ENCODE peak calls at places on chromosome 19, in nine cellular contexts. T is IMR-90; P is WTC11; S is WERI-Rb-1; E is tibial nerve; A is fibroblast of lung; C is CD4-positive, alpha-beta T cell; M is neural progenitor cell; F is cardiac fibroblast. Y is an unnamed sample.

GRCh38 chr19:371501-372160 is 27.0 kb upstream of the MIER2 start:
- DNase-seq in M (no peak), C (no peak), P (no peak), F (no peak), S (no peak), T (no peak), E (no peak), A (no peak), Y (no peak)

GRCh38 chr19:45428385-45429231 is 4.9 kb upstream of the ERCC1 start:
- DNase-seq in M (peak), F (peak), S (peak), E (no peak), P (peak), A (peak), T (peak), C (no peak), Y (peak)

GRCh38 chr19:30799854-30800755 is 427.9 kb downstream of the ZNF536 start:
- DNase-seq in S (peak), A (no peak), P (peak), C (no peak), M (peak), E (peak), F (peak), T (no peak), Y (peak)

GRCh38 chr19:6204212-6204611 is 68.7 kb downstream of the ACSBG2 start:
- DNase-seq in M (no peak), C (no peak), A (no peak), E (no peak), F (peak), T (no peak), S (no peak), P (no peak), Y (no peak)

GRCh38 chr19:6218497-6219146 is 61.2 kb downstream of the MLLT1 start:
- DNase-seq in A (peak), S (peak), C (peak), T (peak), P (peak), M (peak), E (peak), F (peak), Y (peak)

GRCh38 chr19:52936958-52937334 is 13.7 kb upstream of the ZNF888 start:
- DNase-seq in T (no peak), S (no peak), M (no peak), F (no peak), E (no peak), P (no peak), A (no peak), C (no peak), Y (no peak)

GRCh38 chr19:45169602-45170001 is 8.4 kb downstream of the TRAPPC6A start:
- DNase-seq in E (no peak), P (no peak), A (no peak), M (no peak), F (no peak), S (no peak), C (no peak), T (no peak), Y (no peak)

GRCh38 chr19:6735181-6735891 is 2.0 kb downstream of the GPR108 start:
- DNase-seq in C (no peak), E (no peak), M (no peak), S (no peak), F (no peak), A (no peak), T (no peak), P (no peak), Y (no peak)

GRCh38 chr19:47381653-47382279 is 32.7 kb downstream of the DHX34 start:
- DNase-seq in S (no peak), P (no peak), A (no peak), F (no peak), M (no peak), T (no peak), C (peak), E (no peak), Y (no peak)

GRCh38 chr19:13070425-13071140 is 32.1 kb downstream of the LYL1 start:
- DNase-seq in M (no peak), P (no peak), F (no peak), E (no peak), A (no peak), C (no peak), T (no peak), S (no peak), Y (peak)

GRCh38 chr19:21314676-21315075 is 14.5 kb downstream of the ZNF708 start:
- DNase-seq in E (no peak), C (no peak), F (peak), S (no peak), P (no peak), A (peak), M (no peak), T (peak), Y (no peak)

GRCh38 chr19:7063339-7063738 is 4.9 kb upstream of the MBD3L3 start:
- DNase-seq in M (peak), T (no peak), E (no peak), F (no peak), S (no peak), C (no peak), A (no peak), P (no peak), Y (no peak)

GRCh38 chr19:6489278-6490061 is 7.9 kb upstream of the DENND1C start:
- DNase-seq in A (no peak), P (no peak), C (no peak), M (no peak), F (no peak), T (no peak), E (no peak), S (no peak), Y (no peak)

GRCh38 chr19:5557691-5558090 is 10.1 kb downstream of the TINCR start:
- DNase-seq in T (no peak), M (no peak), C (no peak), S (no peak), F (no peak), E (no peak), A (no peak), P (no peak), Y (no peak)

GRCh38 chr19:39046037-39046821 is 13.9 kb upstream of the FBXO27 start:
- DNase-seq in A (no peak), F (peak), S (peak), C (no peak), E (no peak), P (no peak), M (no peak), T (no peak), Y (no peak)

GRCh38 chr19:55303477-55303876 is 19.7 kb downstream of the BRSK1 start:
- DNase-seq in S (no peak), A (no peak), E (no peak), M (no peak), C (no peak), T (no peak), P (no peak), F (no peak), Y (no peak)

GRCh38 chr19:13684021-13684420 is 80.3 kb upstream of the MRI1 start:
- DNase-seq in A (no peak), E (no peak), S (no peak), M (no peak), T (no peak), C (no peak), P (no peak), F (no peak), Y (no peak)

DNA sequence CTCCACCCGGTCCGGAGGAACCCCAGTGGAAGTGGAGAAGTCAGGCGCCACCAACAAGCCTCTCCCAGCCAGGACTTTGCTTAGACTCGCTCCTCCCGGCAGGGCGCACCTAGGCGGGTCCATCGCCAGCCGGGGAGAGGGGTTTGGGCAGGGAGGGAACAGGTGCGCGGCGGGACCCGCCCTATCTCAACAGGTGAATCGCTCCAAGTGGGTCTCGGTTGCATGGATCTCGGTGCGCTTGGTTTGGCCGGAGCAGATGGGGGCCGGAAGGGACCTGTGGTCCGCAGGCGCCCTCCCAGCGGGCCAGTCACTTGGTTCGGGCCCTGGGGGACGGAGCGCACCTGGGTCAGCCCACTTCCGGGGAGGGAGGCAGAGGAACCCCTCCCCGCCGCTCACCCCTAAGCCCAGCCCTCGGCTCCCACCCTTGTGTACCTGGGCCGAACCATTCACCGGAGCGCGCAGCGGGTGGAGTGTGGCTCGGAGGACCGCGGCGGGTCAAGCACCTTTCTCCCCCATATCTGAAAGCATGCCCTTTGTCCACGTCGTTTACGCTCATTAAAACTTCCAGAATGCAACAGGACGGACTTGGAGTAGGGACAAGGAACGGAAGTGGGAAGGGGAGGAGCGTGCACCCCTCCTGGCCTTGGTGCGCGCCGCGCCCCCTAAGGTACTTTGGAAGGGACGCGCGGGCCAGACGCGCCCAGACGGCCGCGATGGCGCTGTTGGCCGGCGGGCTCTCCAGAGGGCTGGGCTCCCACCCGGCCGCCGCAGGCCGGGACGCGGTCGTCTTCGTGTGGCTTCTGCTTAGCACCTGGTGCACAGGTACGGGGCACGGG is at the start of gene LSR:
- DNase-seq in S (peak), P (peak), E (no peak), T (no peak), F (no peak), C (peak), A (no peak), M (peak), Y (no peak)
- TF ChIP-seq CTCF in S (peak), P (no peak), E (no peak), T (no peak), F (no peak), C (no peak), A (no peak), M (peak), Y (no peak)

GRCh38 chr19:2221918-2222317 is 14.2 kb downstream of the PLEKHJ1 start:
- DNase-seq in M (no peak), P (no peak), T (no peak), A (no peak), S (peak), C (no peak), F (no peak), E (no peak), Y (no peak)
- TF ChIP-seq CTCF in M (peak), P (no peak), T (peak), A (peak), S (peak), C (no peak), F (peak), E (no peak), Y (peak)

GRCh38 chr19:40366697-40367561 is 18.4 kb downstream of the PLD3 start:
- DNase-seq in S (peak), P (peak), M (peak), T (peak), C (no peak), E (no peak), F (peak), A (peak), Y (no peak)
- TF ChIP-seq CTCF in S (peak), P (no peak), M (peak), T (no peak), C (no peak), E (no peak), F (no peak), A (no peak), Y (no peak)

GRCh38 chr19:51366050-51366998 is at the start of gene ETFB:
- DNase-seq in F (peak), S (peak), E (peak), A (peak), C (peak), P (peak), T (peak), M (peak), Y (peak)

GRCh38 chr19:51367565-51368365 is 1.0 kb downstream of the CLDND2 start:
- DNase-seq in F (peak), C (peak), A (peak), S (peak), E (peak), M (peak), P (peak), T (peak), Y (peak)

GRCh38 chr19:51366999-51367564 is 894 bp upstream of the ETFB start:
- DNase-seq in P (peak), E (no peak), F (no peak), M (no peak), T (no peak), S (no peak), A (no peak), C (peak), Y (peak)

GRCh38 chr19:51364200-51365106 is 1.7 kb downstream of the ETFB start:
- DNase-seq in C (no peak), M (no peak), P (no peak), T (no peak), S (no peak), A (no peak), F (peak), E (no peak), Y (peak)

GRCh38 chr19:51365211-51366049 is 758 bp downstream of the ETFB start:
- DNase-seq in E (peak), T (peak), A (peak), C (no peak), F (peak), S (no peak), M (no peak), P (no peak), Y (peak)
- TF ChIP-seq CTCF in E (no peak), T (no peak), A (peak), C (no peak), F (peak), S (no peak), M (no peak), P (no peak), Y (no peak)

GRCh38 chr19:42288881-42289555 is 12.9 kb upstream of the PRR19 start:
- DNase-seq in C (no peak), F (no peak), T (no peak), P (no peak), A (no peak), M (no peak), E (no peak), S (no peak), Y (no peak)
- TF ChIP-seq CTCF in C (no peak), F (no peak), T (no peak), P (no peak), A (no peak), M (no peak), E (no peak), S (peak), Y (no peak)

GRCh38 chr19:49847731-49848696 is 2.9 kb upstream of the PTOV1 start:
- DNase-seq in S (no peak), F (peak), T (peak), C (no peak), A (peak), E (no peak), M (no peak), P (no peak), Y (no peak)

GRCh38 chr19:49843265-49843664 is 7.7 kb upstream of the PTOV1 start:
- DNase-seq in A (no peak), E (no peak), C (no peak), P (no peak), F (no peak), T (no peak), M (no peak), S (no peak), Y (no peak)

GRCh38 chr19:49844138-49844740 is 6.7 kb upstream of the PTOV1 start:
- DNase-seq in E (no peak), F (no peak), A (no peak), M (no peak), C (no peak), S (no peak), T (no peak), P (no peak), Y (no peak)

GRCh38 chr19:49846408-49846807 is 4.6 kb upstream of the PTOV1 start:
- DNase-seq in F (no peak), M (no peak), E (no peak), T (no peak), S (no peak), C (no peak), P (no peak), A (no peak), Y (no peak)

GRCh38 chr19:49845433-49845832 is 5.5 kb upstream of the PTOV1 start:
- DNase-seq in E (no peak), M (no peak), C (no peak), P (no peak), F (no peak), A (no peak), S (no peak), T (peak), Y (no peak)
- TF ChIP-seq CTCF in E (no peak), M (no peak), C (no peak), P (no peak), F (no peak), A (peak), S (no peak), T (peak), Y (no peak)

GRCh38 chr19:3252650-3253049 is 28.2 kb downstream of the CELF5 start:
- DNase-seq in F (no peak), C (no peak), S (no peak), P (no peak), E (no peak), T (no peak), M (no peak), A (no peak), Y (no peak)

GRCh38 chr19:3253270-3253669 is 28.8 kb downstream of the CELF5 start:
- DNase-seq in M (no peak), C (no peak), E (no peak), T (no peak), A (no peak), S (no peak), P (no peak), F (no peak), Y (no peak)

GRCh38 chr19:3251229-3251628 is 26.8 kb downstream of the CELF5 start:
- DNase-seq in M (no peak), S (no peak), E (no peak), A (no peak), C (no peak), F (no peak), T (no peak), P (no peak), Y (no peak)

GRCh38 chr19:3257071-3257470 is 32.6 kb downstream of the CELF5 start:
- DNase-seq in E (no peak), M (no peak), S (no peak), A (no peak), P (no peak), T (no peak), C (no peak), F (no peak), Y (no peak)

GRCh38 chr19:3254520-3254919 is 30.1 kb downstream of the CELF5 start:
- DNase-seq in C (no peak), A (no peak), S (no peak), T (no peak), F (no peak), P (no peak), M (no peak), E (no peak), Y (no peak)
- TF ChIP-seq CTCF in C (no peak), A (no peak), S (no peak), T (no peak), F (no peak), P (no peak), M (no peak), E (no peak), Y (no peak)

GRCh38 chr19:35555301-35556005 is 8.0 kb downstream of the ATP4A start:
- DNase-seq in E (no peak), F (peak), C (no peak), S (peak), P (peak), T (peak), M (peak), A (peak), Y (no peak)
- TF ChIP-seq CTCF in E (no peak), F (peak), C (no peak), S (peak), P (peak), T (peak), M (peak), A (peak), Y (no peak)

Y was measured in psoas muscle.